ENCODE peak calls at places on chromosomes 16 and 17, in eight cellular contexts. One of them, this sample, is unnamed.

GRCh38 chr17:9016941-9017552 is 4.3 kb upstream of the NTN1 start:
- DNase-seq in NCI-H345: no peak
- DNase-seq in activated CD4-positive, CD25-positive, alpha-beta regulatory T cell: no peak
- DNase-seq in midbrain: no peak
- DNase-seq in left colon: no peak
- DNase-seq in stimulated activated CD8-positive, alpha-beta memory T cell treated with anti-CD3 and anti-CD28 coated beads, Interleukin-2, amount 100 ng/mL, for 48 hours: no peak
- DNase-seq in SHP77 treated with DMSO at 0.1 percent for 48 hours: no peak
- DNase-seq in NCI-H774: no peak
- DNase-seq in this sample: no peak

GRCh38 chr16:24668481-24669001 is 60.9 kb upstream of the TNRC6A start:
- DNase-seq in NCI-H345: no peak
- DNase-seq in activated CD4-positive, CD25-positive, alpha-beta regulatory T cell: no peak
- DNase-seq in midbrain: no peak
- DNase-seq in left colon: no peak
- DNase-seq in stimulated activated CD8-positive, alpha-beta memory T cell treated with anti-CD3 and anti-CD28 coated beads, Interleukin-2, amount 100 ng/mL, for 48 hours: peak; percentile 33
- DNase-seq in SHP77 treated with DMSO at 0.1 percent for 48 hours: no peak
- DNase-seq in NCI-H774: no peak
- DNase-seq in this sample: no peak

GRCh38 chr17:81461607-81462500 is 50.7 kb downstream of the ACTG1 start:
- DNase-seq in NCI-H345: no peak
- DNase-seq in activated CD4-positive, CD25-positive, alpha-beta regulatory T cell: no peak
- DNase-seq in midbrain: no peak
- DNase-seq in left colon: no peak
- DNase-seq in stimulated activated CD8-positive, alpha-beta memory T cell treated with anti-CD3 and anti-CD28 coated beads, Interleukin-2, amount 100 ng/mL, for 48 hours: no peak
- DNase-seq in SHP77 treated with DMSO at 0.1 percent for 48 hours: no peak
- DNase-seq in NCI-H774: no peak
- DNase-seq in this sample: no peak

GRCh38 chr17:65627892-65628622 is 66.6 kb upstream of the AXIN2 start:
- DNase-seq in NCI-H345: peak; percentile 83
- DNase-seq in activated CD4-positive, CD25-positive, alpha-beta regulatory T cell: no peak
- DNase-seq in midbrain: no peak
- DNase-seq in left colon: peak; percentile 79
- DNase-seq in stimulated activated CD8-positive, alpha-beta memory T cell treated with anti-CD3 and anti-CD28 coated beads, Interleukin-2, amount 100 ng/mL, for 48 hours: no peak
- DNase-seq in SHP77 treated with DMSO at 0.1 percent for 48 hours: peak; percentile 89
- DNase-seq in NCI-H774: peak; percentile 82
- DNase-seq in this sample: peak; percentile 47

GRCh38 chr17:72725432-72726068 is 366.9 kb downstream of the SLC39A11 start:
- DNase-seq in NCI-H345: peak; percentile 77
- DNase-seq in activated CD4-positive, CD25-positive, alpha-beta regulatory T cell: no peak
- DNase-seq in midbrain: peak; percentile 58
- DNase-seq in left colon: peak; percentile 41
- DNase-seq in stimulated activated CD8-positive, alpha-beta memory T cell treated with anti-CD3 and anti-CD28 coated beads, Interleukin-2, amount 100 ng/mL, for 48 hours: no peak
- DNase-seq in SHP77 treated with DMSO at 0.1 percent for 48 hours: peak; percentile 15
- DNase-seq in NCI-H774: peak; percentile 74
- DNase-seq in this sample: peak; percentile 60

GRCh38 chr17:45241315-45242011 is 19.8 kb downstream of the FMNL1 start:
- DNase-seq in NCI-H345: peak; percentile 84
- DNase-seq in activated CD4-positive, CD25-positive, alpha-beta regulatory T cell: no peak
- DNase-seq in midbrain: no peak
- DNase-seq in left colon: no peak
- DNase-seq in stimulated activated CD8-positive, alpha-beta memory T cell treated with anti-CD3 and anti-CD28 coated beads, Interleukin-2, amount 100 ng/mL, for 48 hours: no peak
- DNase-seq in SHP77 treated with DMSO at 0.1 percent for 48 hours: no peak
- DNase-seq in NCI-H774: peak; percentile 57
- DNase-seq in this sample: peak; percentile 91

GRCh38 chr16:81189100-81189664 is 49.3 kb upstream of the BCO1 start:
- DNase-seq in NCI-H345: no peak
- DNase-seq in activated CD4-positive, CD25-positive, alpha-beta regulatory T cell: no peak
- DNase-seq in midbrain: peak; percentile 85
- DNase-seq in left colon: peak; percentile 68
- DNase-seq in stimulated activated CD8-positive, alpha-beta memory T cell treated with anti-CD3 and anti-CD28 coated beads, Interleukin-2, amount 100 ng/mL, for 48 hours: no peak
- DNase-seq in SHP77 treated with DMSO at 0.1 percent for 48 hours: no peak
- DNase-seq in NCI-H774: no peak
- DNase-seq in this sample: no peak

GRCh38 chr17:57257911-57258885 is 1.9 kb downstream of the MSI2 start:
- DNase-seq in NCI-H345: no peak
- DNase-seq in activated CD4-positive, CD25-positive, alpha-beta regulatory T cell: no peak
- DNase-seq in midbrain: no peak
- DNase-seq in left colon: no peak
- DNase-seq in stimulated activated CD8-positive, alpha-beta memory T cell treated with anti-CD3 and anti-CD28 coated beads, Interleukin-2, amount 100 ng/mL, for 48 hours: no peak
- DNase-seq in SHP77 treated with DMSO at 0.1 percent for 48 hours: no peak
- DNase-seq in NCI-H774: no peak
- DNase-seq in this sample: no peak

GRCh38 chr17:36001109-36001735 is at the start of gene CCL15:
- DNase-seq in NCI-H345: no peak
- DNase-seq in activated CD4-positive, CD25-positive, alpha-beta regulatory T cell: no peak
- DNase-seq in midbrain: no peak
- DNase-seq in left colon: peak; percentile 63
- DNase-seq in stimulated activated CD8-positive, alpha-beta memory T cell treated with anti-CD3 and anti-CD28 coated beads, Interleukin-2, amount 100 ng/mL, for 48 hours: no peak
- DNase-seq in SHP77 treated with DMSO at 0.1 percent for 48 hours: no peak
- DNase-seq in NCI-H774: no peak
- DNase-seq in this sample: no peak

GRCh38 chr16:23753908-23754593 is 775 bp upstream of the CHP2 start:
- DNase-seq in NCI-H345: no peak
- DNase-seq in activated CD4-positive, CD25-positive, alpha-beta regulatory T cell: no peak
- DNase-seq in midbrain: no peak
- DNase-seq in left colon: no peak
- DNase-seq in stimulated activated CD8-positive, alpha-beta memory T cell treated with anti-CD3 and anti-CD28 coated beads, Interleukin-2, amount 100 ng/mL, for 48 hours: no peak
- DNase-seq in SHP77 treated with DMSO at 0.1 percent for 48 hours: no peak
- DNase-seq in NCI-H774: no peak
- DNase-seq in this sample: no peak

GRCh38 chr17:78305801-78306200 is 54.1 kb downstream of the SOCS3 start:
- DNase-seq in NCI-H345: no peak
- DNase-seq in activated CD4-positive, CD25-positive, alpha-beta regulatory T cell: no peak
- DNase-seq in midbrain: no peak
- DNase-seq in left colon: no peak
- DNase-seq in stimulated activated CD8-positive, alpha-beta memory T cell treated with anti-CD3 and anti-CD28 coated beads, Interleukin-2, amount 100 ng/mL, for 48 hours: no peak
- DNase-seq in SHP77 treated with DMSO at 0.1 percent for 48 hours: no peak
- DNase-seq in NCI-H774: no peak
- DNase-seq in this sample: no peak

GRCh38 chr17:49515196-49515770 is 20.2 kb downstream of the NGFR start:
- DNase-seq in NCI-H345: no peak
- DNase-seq in activated CD4-positive, CD25-positive, alpha-beta regulatory T cell: no peak
- DNase-seq in midbrain: peak; percentile 81
- DNase-seq in left colon: peak; percentile 85
- DNase-seq in stimulated activated CD8-positive, alpha-beta memory T cell treated with anti-CD3 and anti-CD28 coated beads, Interleukin-2, amount 100 ng/mL, for 48 hours: no peak
- DNase-seq in SHP77 treated with DMSO at 0.1 percent for 48 hours: no peak
- DNase-seq in NCI-H774: no peak
- DNase-seq in this sample: no peak

GRCh38 chr17:64630309-64631223 is 31.5 kb downstream of the SMURF2 start:
- DNase-seq in NCI-H345: no peak
- DNase-seq in activated CD4-positive, CD25-positive, alpha-beta regulatory T cell: no peak
- DNase-seq in midbrain: no peak
- DNase-seq in left colon: no peak
- DNase-seq in stimulated activated CD8-positive, alpha-beta memory T cell treated with anti-CD3 and anti-CD28 coated beads, Interleukin-2, amount 100 ng/mL, for 48 hours: no peak
- DNase-seq in SHP77 treated with DMSO at 0.1 percent for 48 hours: no peak
- DNase-seq in NCI-H774: no peak
- DNase-seq in this sample: no peak

GRCh38 chr16:8537691-8538342 is 52.5 kb downstream of the TMEM114 start:
- DNase-seq in NCI-H345: no peak
- DNase-seq in activated CD4-positive, CD25-positive, alpha-beta regulatory T cell: no peak
- DNase-seq in midbrain: no peak
- DNase-seq in left colon: no peak
- DNase-seq in stimulated activated CD8-positive, alpha-beta memory T cell treated with anti-CD3 and anti-CD28 coated beads, Interleukin-2, amount 100 ng/mL, for 48 hours: no peak
- DNase-seq in SHP77 treated with DMSO at 0.1 percent for 48 hours: no peak
- DNase-seq in NCI-H774: no peak
- DNase-seq in this sample: no peak

GRCh38 chr16:19502395-19503131 is 19.3 kb downstream of the GDE1 start:
- DNase-seq in NCI-H345: peak; percentile 77
- DNase-seq in activated CD4-positive, CD25-positive, alpha-beta regulatory T cell: peak; percentile 13
- DNase-seq in midbrain: peak; percentile 77
- DNase-seq in left colon: peak; percentile 68
- DNase-seq in stimulated activated CD8-positive, alpha-beta memory T cell treated with anti-CD3 and anti-CD28 coated beads, Interleukin-2, amount 100 ng/mL, for 48 hours: peak; percentile 54
- DNase-seq in SHP77 treated with DMSO at 0.1 percent for 48 hours: peak; percentile 21
- DNase-seq in NCI-H774: peak; percentile 61
- DNase-seq in this sample: peak; percentile 50

GRCh38 chr17:72176902-72177660 is 56.3 kb downstream of the SOX9 start:
- DNase-seq in NCI-H345: no peak
- DNase-seq in activated CD4-positive, CD25-positive, alpha-beta regulatory T cell: no peak
- DNase-seq in midbrain: no peak
- DNase-seq in left colon: peak; percentile 51
- DNase-seq in stimulated activated CD8-positive, alpha-beta memory T cell treated with anti-CD3 and anti-CD28 coated beads, Interleukin-2, amount 100 ng/mL, for 48 hours: no peak
- DNase-seq in SHP77 treated with DMSO at 0.1 percent for 48 hours: no peak
- DNase-seq in NCI-H774: no peak
- DNase-seq in this sample: no peak

GRCh38 chr17:29390856-29391631 is 881 bp downstream of the TAOK1 start:
- DNase-seq in NCI-H345: peak; percentile 21
- DNase-seq in activated CD4-positive, CD25-positive, alpha-beta regulatory T cell: no peak
- DNase-seq in midbrain: peak; percentile 42
- DNase-seq in left colon: no peak
- DNase-seq in stimulated activated CD8-positive, alpha-beta memory T cell treated with anti-CD3 and anti-CD28 coated beads, Interleukin-2, amount 100 ng/mL, for 48 hours: peak; percentile 5
- DNase-seq in SHP77 treated with DMSO at 0.1 percent for 48 hours: no peak
- DNase-seq in NCI-H774: no peak
- DNase-seq in this sample: no peak

GRCh38 chr16:83929811-83930555 is 23.1 kb upstream of the OSGIN1 start:
- DNase-seq in NCI-H345: no peak
- DNase-seq in activated CD4-positive, CD25-positive, alpha-beta regulatory T cell: no peak
- DNase-seq in midbrain: no peak
- DNase-seq in left colon: no peak
- DNase-seq in stimulated activated CD8-positive, alpha-beta memory T cell treated with anti-CD3 and anti-CD28 coated beads, Interleukin-2, amount 100 ng/mL, for 48 hours: no peak
- DNase-seq in SHP77 treated with DMSO at 0.1 percent for 48 hours: no peak
- DNase-seq in NCI-H774: no peak
- DNase-seq in this sample: no peak

GRCh38 chr17:52790359-52790955 is 631.9 kb upstream of the CA10 start:
- DNase-seq in NCI-H345: peak; percentile 75
- DNase-seq in activated CD4-positive, CD25-positive, alpha-beta regulatory T cell: no peak
- DNase-seq in midbrain: no peak
- DNase-seq in left colon: no peak
- DNase-seq in stimulated activated CD8-positive, alpha-beta memory T cell treated with anti-CD3 and anti-CD28 coated beads, Interleukin-2, amount 100 ng/mL, for 48 hours: no peak
- DNase-seq in SHP77 treated with DMSO at 0.1 percent for 48 hours: no peak
- DNase-seq in NCI-H774: no peak
- DNase-seq in this sample: peak; percentile 94

GRCh38 chr16:3776316-3776715 is 59.0 kb upstream of the TRAP1 start:
- DNase-seq in NCI-H345: no peak
- DNase-seq in activated CD4-positive, CD25-positive, alpha-beta regulatory T cell: no peak
- DNase-seq in midbrain: no peak
- DNase-seq in left colon: no peak
- DNase-seq in stimulated activated CD8-positive, alpha-beta memory T cell treated with anti-CD3 and anti-CD28 coated beads, Interleukin-2, amount 100 ng/mL, for 48 hours: no peak
- DNase-seq in SHP77 treated with DMSO at 0.1 percent for 48 hours: no peak
- DNase-seq in NCI-H774: no peak
- DNase-seq in this sample: no peak

GRCh38 chr17:30449480-30449879 is 27.7 kb upstream of the GOSR1 start:
- DNase-seq in NCI-H345: no peak
- DNase-seq in activated CD4-positive, CD25-positive, alpha-beta regulatory T cell: no peak
- DNase-seq in midbrain: peak; percentile 64
- DNase-seq in left colon: no peak
- DNase-seq in stimulated activated CD8-positive, alpha-beta memory T cell treated with anti-CD3 and anti-CD28 coated beads, Interleukin-2, amount 100 ng/mL, for 48 hours: no peak
- DNase-seq in SHP77 treated with DMSO at 0.1 percent for 48 hours: no peak
- DNase-seq in NCI-H774: no peak
- DNase-seq in this sample: no peak

GRCh38 chr17:47717845-47718621 is 15.0 kb upstream of the TBX21 start:
- DNase-seq in NCI-H345: peak; percentile 41
- DNase-seq in activated CD4-positive, CD25-positive, alpha-beta regulatory T cell: no peak
- DNase-seq in midbrain: no peak
- DNase-seq in left colon: no peak
- DNase-seq in stimulated activated CD8-positive, alpha-beta memory T cell treated with anti-CD3 and anti-CD28 coated beads, Interleukin-2, amount 100 ng/mL, for 48 hours: no peak
- DNase-seq in SHP77 treated with DMSO at 0.1 percent for 48 hours: no peak
- DNase-seq in NCI-H774: no peak
- DNase-seq in this sample: no peak

GRCh38 chr16:53061701-53062159 is 6.9 kb downstream of the CHD9 start:
- DNase-seq in NCI-H345: no peak
- DNase-seq in activated CD4-positive, CD25-positive, alpha-beta regulatory T cell: no peak
- DNase-seq in midbrain: peak; percentile 29
- DNase-seq in left colon: peak; percentile 85
- DNase-seq in stimulated activated CD8-positive, alpha-beta memory T cell treated with anti-CD3 and anti-CD28 coated beads, Interleukin-2, amount 100 ng/mL, for 48 hours: peak; percentile 25
- DNase-seq in SHP77 treated with DMSO at 0.1 percent for 48 hours: no peak
- DNase-seq in NCI-H774: no peak
- DNase-seq in this sample: no peak

GRCh38 chr16:10738231-10739077 is 5.2 kb upstream of the NUBP1 start:
- DNase-seq in NCI-H345: no peak
- DNase-seq in activated CD4-positive, CD25-positive, alpha-beta regulatory T cell: peak; percentile 12
- DNase-seq in midbrain: peak; percentile 62
- DNase-seq in left colon: peak; percentile 46
- DNase-seq in stimulated activated CD8-positive, alpha-beta memory T cell treated with anti-CD3 and anti-CD28 coated beads, Interleukin-2, amount 100 ng/mL, for 48 hours: peak; percentile 41
- DNase-seq in SHP77 treated with DMSO at 0.1 percent for 48 hours: no peak
- DNase-seq in NCI-H774: no peak
- DNase-seq in this sample: no peak

GRCh38 chr17:57566724-57567123 is 178.4 kb downstream of the CCDC182 start:
- DNase-seq in NCI-H345: peak; percentile 60
- DNase-seq in activated CD4-positive, CD25-positive, alpha-beta regulatory T cell: no peak
- DNase-seq in midbrain: no peak
- DNase-seq in left colon: no peak
- DNase-seq in stimulated activated CD8-positive, alpha-beta memory T cell treated with anti-CD3 and anti-CD28 coated beads, Interleukin-2, amount 100 ng/mL, for 48 hours: no peak
- DNase-seq in SHP77 treated with DMSO at 0.1 percent for 48 hours: no peak
- DNase-seq in NCI-H774: no peak
- DNase-seq in this sample: peak; percentile 84

GRCh38 chr16:72956124-72957064 is 91.5 kb downstream of the ZFHX3 start:
- DNase-seq in NCI-H345: no peak
- DNase-seq in activated CD4-positive, CD25-positive, alpha-beta regulatory T cell: no peak
- DNase-seq in midbrain: no peak
- DNase-seq in left colon: no peak
- DNase-seq in stimulated activated CD8-positive, alpha-beta memory T cell treated with anti-CD3 and anti-CD28 coated beads, Interleukin-2, amount 100 ng/mL, for 48 hours: no peak
- DNase-seq in SHP77 treated with DMSO at 0.1 percent for 48 hours: no peak
- DNase-seq in NCI-H774: no peak
- DNase-seq in this sample: no peak

GRCh38 chr16:27600386-27600785 is 50.4 kb downstream of the KATNIP start:
- DNase-seq in NCI-H345: no peak
- DNase-seq in activated CD4-positive, CD25-positive, alpha-beta regulatory T cell: no peak
- DNase-seq in midbrain: no peak
- DNase-seq in left colon: no peak
- DNase-seq in stimulated activated CD8-positive, alpha-beta memory T cell treated with anti-CD3 and anti-CD28 coated beads, Interleukin-2, amount 100 ng/mL, for 48 hours: no peak
- DNase-seq in SHP77 treated with DMSO at 0.1 percent for 48 hours: no peak
- DNase-seq in NCI-H774: no peak
- DNase-seq in this sample: no peak

GRCh38 chr17:2057714-2058520 is 3.0 kb downstream of the HIC1 start:
- DNase-seq in NCI-H345: no peak
- DNase-seq in activated CD4-positive, CD25-positive, alpha-beta regulatory T cell: no peak
- DNase-seq in midbrain: no peak
- DNase-seq in left colon: no peak
- DNase-seq in stimulated activated CD8-positive, alpha-beta memory T cell treated with anti-CD3 and anti-CD28 coated beads, Interleukin-2, amount 100 ng/mL, for 48 hours: no peak
- DNase-seq in SHP77 treated with DMSO at 0.1 percent for 48 hours: no peak
- DNase-seq in NCI-H774: no peak
- DNase-seq in this sample: no peak

GRCh38 chr17:43645765-43646481 is 15.8 kb downstream of the MEOX1 start:
- DNase-seq in NCI-H345: no peak
- DNase-seq in activated CD4-positive, CD25-positive, alpha-beta regulatory T cell: no peak
- DNase-seq in midbrain: no peak
- DNase-seq in left colon: no peak
- DNase-seq in stimulated activated CD8-positive, alpha-beta memory T cell treated with anti-CD3 and anti-CD28 coated beads, Interleukin-2, amount 100 ng/mL, for 48 hours: no peak
- DNase-seq in SHP77 treated with DMSO at 0.1 percent for 48 hours: no peak
- DNase-seq in NCI-H774: no peak
- DNase-seq in this sample: no peak

GRCh38 chr16:77450790-77451487 is 16.1 kb upstream of the ADAMTS18 start:
- DNase-seq in NCI-H345: peak; percentile 94
- DNase-seq in activated CD4-positive, CD25-positive, alpha-beta regulatory T cell: no peak
- DNase-seq in midbrain: no peak
- DNase-seq in left colon: no peak
- DNase-seq in stimulated activated CD8-positive, alpha-beta memory T cell treated with anti-CD3 and anti-CD28 coated beads, Interleukin-2, amount 100 ng/mL, for 48 hours: no peak
- DNase-seq in SHP77 treated with DMSO at 0.1 percent for 48 hours: peak; percentile 81
- DNase-seq in NCI-H774: peak; percentile 87
- DNase-seq in this sample: peak; percentile 89

GRCh38 chr17:80724723-80725388 is 180.2 kb downstream of the RPTOR start:
- DNase-seq in NCI-H345: no peak
- DNase-seq in activated CD4-positive, CD25-positive, alpha-beta regulatory T cell: no peak
- DNase-seq in midbrain: no peak
- DNase-seq in left colon: no peak
- DNase-seq in stimulated activated CD8-positive, alpha-beta memory T cell treated with anti-CD3 and anti-CD28 coated beads, Interleukin-2, amount 100 ng/mL, for 48 hours: no peak
- DNase-seq in SHP77 treated with DMSO at 0.1 percent for 48 hours: no peak
- DNase-seq in NCI-H774: no peak
- DNase-seq in this sample: no peak

GRCh38 chr16:89335803-89336485 is 118.4 kb downstream of the ZNF778 start:
- DNase-seq in NCI-H345: no peak
- DNase-seq in activated CD4-positive, CD25-positive, alpha-beta regulatory T cell: no peak
- DNase-seq in midbrain: no peak
- DNase-seq in left colon: no peak
- DNase-seq in stimulated activated CD8-positive, alpha-beta memory T cell treated with anti-CD3 and anti-CD28 coated beads, Interleukin-2, amount 100 ng/mL, for 48 hours: no peak
- DNase-seq in SHP77 treated with DMSO at 0.1 percent for 48 hours: no peak
- DNase-seq in NCI-H774: no peak
- DNase-seq in this sample: no peak

GRCh38 chr16:79182618-79183017 is 417.9 kb downstream of the MAF start:
- DNase-seq in NCI-H345: no peak
- DNase-seq in activated CD4-positive, CD25-positive, alpha-beta regulatory T cell: no peak
- DNase-seq in midbrain: no peak
- DNase-seq in left colon: no peak
- DNase-seq in stimulated activated CD8-positive, alpha-beta memory T cell treated with anti-CD3 and anti-CD28 coated beads, Interleukin-2, amount 100 ng/mL, for 48 hours: no peak
- DNase-seq in SHP77 treated with DMSO at 0.1 percent for 48 hours: no peak
- DNase-seq in NCI-H774: no peak
- DNase-seq in this sample: no peak

GRCh38 chr17:35875439-35876139 is 4.6 kb downstream of the CCL5 start:
- DNase-seq in NCI-H345: no peak
- DNase-seq in activated CD4-positive, CD25-positive, alpha-beta regulatory T cell: no peak
- DNase-seq in midbrain: no peak
- DNase-seq in left colon: no peak
- DNase-seq in stimulated activated CD8-positive, alpha-beta memory T cell treated with anti-CD3 and anti-CD28 coated beads, Interleukin-2, amount 100 ng/mL, for 48 hours: no peak
- DNase-seq in SHP77 treated with DMSO at 0.1 percent for 48 hours: no peak
- DNase-seq in NCI-H774: no peak
- DNase-seq in this sample: no peak

This sample was measured in NCI-H1436.